ENCODE peak calls at places on chromosomes 1 and 21, in four cellular contexts. One of them, this sample, is unnamed.

GRCh38 chr1:184027751-184028682 is 9.5 kb downstream of the COLGALT2 start:
- DNase-seq in tibial nerve: no peak
- DNase-seq in uterus: no peak
- DNase-seq in right lobe of liver: no peak
- DNase-seq in this sample: no peak

GRCh38 chr1:204685236-204686006 is at the start of gene LRRN2:
- DNase-seq in tibial nerve: no peak
- DNase-seq in uterus: peak
- DNase-seq in right lobe of liver: peak
- DNase-seq in this sample: no peak

GRCh38 chr1:231750818-231751623 is 124.4 kb downstream of the DISC1 start:
- DNase-seq in tibial nerve: no peak
- DNase-seq in uterus: no peak
- DNase-seq in right lobe of liver: no peak
- DNase-seq in this sample: no peak

GRCh38 chr21:15731243-15731613 is 1.4 kb downstream of the USP25 start:
- DNase-seq in tibial nerve: no peak
- DNase-seq in uterus: no peak
- DNase-seq in right lobe of liver: no peak
- DNase-seq in this sample: no peak

GRCh38 chr1:14259191-14259757 is 339.2 kb upstream of the KAZN start:
- DNase-seq in tibial nerve: peak
- DNase-seq in uterus: peak
- DNase-seq in right lobe of liver: no peak
- DNase-seq in this sample: no peak

GRCh38 chr1:62782197-62782886 is 1.6 kb upstream of the ATG4C start:
- DNase-seq in tibial nerve: no peak
- DNase-seq in uterus: no peak
- DNase-seq in right lobe of liver: no peak
- DNase-seq in this sample: no peak

GRCh38 chr1:58799080-58799479 is 15.2 kb upstream of the JUN start:
- DNase-seq in tibial nerve: no peak
- DNase-seq in uterus: no peak
- DNase-seq in right lobe of liver: no peak
- DNase-seq in this sample: no peak

GRCh38 chr1:81812712-81813111 is 12.0 kb downstream of the ADGRL2 start:
- DNase-seq in tibial nerve: no peak
- DNase-seq in uterus: no peak
- DNase-seq in right lobe of liver: no peak
- DNase-seq in this sample: no peak

GRCh38 chr1:60425528-60425927 is 352.0 kb upstream of the C1orf87 start:
- DNase-seq in tibial nerve: no peak
- DNase-seq in uterus: no peak
- DNase-seq in right lobe of liver: no peak
- DNase-seq in this sample: no peak

GRCh38 chr1:75134939-75135828 is 996 bp downstream of the LHX8 start:
- DNase-seq in tibial nerve: no peak
- DNase-seq in uterus: no peak
- DNase-seq in right lobe of liver: no peak
- DNase-seq in this sample: no peak

GRCh38 chr1:112255080-112255479 is 140.9 kb upstream of the CTTNBP2NL start:
- DNase-seq in tibial nerve: no peak
- DNase-seq in uterus: no peak
- DNase-seq in right lobe of liver: no peak
- DNase-seq in this sample: no peak

GRCh38 chr1:11384170-11384554 is 94.8 kb upstream of the DISP3 start:
- DNase-seq in tibial nerve: no peak
- DNase-seq in uterus: no peak
- DNase-seq in right lobe of liver: no peak
- DNase-seq in this sample: no peak

GRCh38 chr1:234488954-234489691 is 10.1 kb upstream of the TARBP1 start:
- DNase-seq in tibial nerve: no peak
- DNase-seq in uterus: no peak
- DNase-seq in right lobe of liver: no peak
- DNase-seq in this sample: no peak

GRCh38 chr1:203273206-203273868 is 32.0 kb upstream of the BTG2 start:
- DNase-seq in tibial nerve: peak
- DNase-seq in uterus: peak
- DNase-seq in right lobe of liver: peak
- DNase-seq in this sample: peak
- TF ChIP-seq POLR2A in tibial nerve: no peak
- TF ChIP-seq POLR2A in uterus: peak
- TF ChIP-seq POLR2A in right lobe of liver: no peak
- TF ChIP-seq POLR2A in this sample: no peak

GRCh38 chr1:16613185-16614147 is at the start of gene NBPF1:
- DNase-seq in tibial nerve: peak
- DNase-seq in uterus: peak
- DNase-seq in right lobe of liver: peak
- DNase-seq in this sample: peak
- TF ChIP-seq POLR2A in tibial nerve: peak
- TF ChIP-seq POLR2A in uterus: peak
- TF ChIP-seq POLR2A in right lobe of liver: peak
- TF ChIP-seq POLR2A in this sample: no peak

GRCh38 chr1:115121793-115122192 is 32.5 kb upstream of the TSPAN2 start:
- DNase-seq in tibial nerve: no peak
- DNase-seq in uterus: no peak
- DNase-seq in right lobe of liver: no peak
- DNase-seq in this sample: no peak
- TF ChIP-seq POLR2A in tibial nerve: no peak
- TF ChIP-seq POLR2A in uterus: no peak
- TF ChIP-seq POLR2A in right lobe of liver: no peak
- TF ChIP-seq POLR2A in this sample: no peak

GRCh38 chr1:221712198-221712684 is 29.6 kb downstream of the DUSP10 start:
- DNase-seq in tibial nerve: no peak
- DNase-seq in uterus: no peak
- DNase-seq in right lobe of liver: no peak
- DNase-seq in this sample: no peak
- TF ChIP-seq POLR2A in tibial nerve: no peak
- TF ChIP-seq POLR2A in uterus: no peak
- TF ChIP-seq POLR2A in right lobe of liver: no peak
- TF ChIP-seq POLR2A in this sample: no peak

DNA sequence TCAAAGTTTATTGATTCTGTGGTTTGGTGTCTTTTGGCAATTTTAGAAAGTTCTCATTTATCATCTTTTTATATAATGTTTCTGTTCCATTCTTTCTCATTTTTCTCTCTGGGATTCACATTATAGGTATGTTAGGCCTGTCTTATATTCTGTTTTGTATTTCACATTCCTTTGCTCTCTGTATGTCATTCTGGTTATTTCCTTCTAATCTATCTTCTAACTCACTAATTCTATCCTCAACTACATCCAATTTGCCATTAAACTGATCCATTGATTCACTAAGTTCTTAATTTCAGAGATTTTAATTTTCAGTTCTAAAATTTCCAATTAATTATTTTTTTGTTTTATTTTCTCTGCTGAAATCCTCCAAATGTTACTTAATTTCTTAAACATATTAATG is 234.8 kb downstream of the FOXD2 start:
- DNase-seq in tibial nerve: no peak
- DNase-seq in uterus: no peak
- DNase-seq in right lobe of liver: no peak
- DNase-seq in this sample: no peak
- TF ChIP-seq POLR2A in tibial nerve: no peak
- TF ChIP-seq POLR2A in uterus: no peak
- TF ChIP-seq POLR2A in right lobe of liver: no peak
- TF ChIP-seq POLR2A in this sample: no peak

GRCh38 chr1:108747128-108747827 is 804 bp downstream of the STXBP3 start:
- DNase-seq in tibial nerve: peak
- DNase-seq in uterus: peak
- DNase-seq in right lobe of liver: peak
- DNase-seq in this sample: no peak
- TF ChIP-seq POLR2A in tibial nerve: peak
- TF ChIP-seq POLR2A in uterus: no peak
- TF ChIP-seq POLR2A in right lobe of liver: no peak
- TF ChIP-seq POLR2A in this sample: no peak

GRCh38 chr1:145978860-145979745 is 14.6 kb downstream of the POLR3GL start:
- DNase-seq in tibial nerve: peak
- DNase-seq in uterus: peak
- DNase-seq in right lobe of liver: peak
- DNase-seq in this sample: peak
- TF ChIP-seq POLR2A in tibial nerve: peak
- TF ChIP-seq POLR2A in uterus: peak
- TF ChIP-seq POLR2A in right lobe of liver: peak
- TF ChIP-seq POLR2A in this sample: no peak

DNA sequence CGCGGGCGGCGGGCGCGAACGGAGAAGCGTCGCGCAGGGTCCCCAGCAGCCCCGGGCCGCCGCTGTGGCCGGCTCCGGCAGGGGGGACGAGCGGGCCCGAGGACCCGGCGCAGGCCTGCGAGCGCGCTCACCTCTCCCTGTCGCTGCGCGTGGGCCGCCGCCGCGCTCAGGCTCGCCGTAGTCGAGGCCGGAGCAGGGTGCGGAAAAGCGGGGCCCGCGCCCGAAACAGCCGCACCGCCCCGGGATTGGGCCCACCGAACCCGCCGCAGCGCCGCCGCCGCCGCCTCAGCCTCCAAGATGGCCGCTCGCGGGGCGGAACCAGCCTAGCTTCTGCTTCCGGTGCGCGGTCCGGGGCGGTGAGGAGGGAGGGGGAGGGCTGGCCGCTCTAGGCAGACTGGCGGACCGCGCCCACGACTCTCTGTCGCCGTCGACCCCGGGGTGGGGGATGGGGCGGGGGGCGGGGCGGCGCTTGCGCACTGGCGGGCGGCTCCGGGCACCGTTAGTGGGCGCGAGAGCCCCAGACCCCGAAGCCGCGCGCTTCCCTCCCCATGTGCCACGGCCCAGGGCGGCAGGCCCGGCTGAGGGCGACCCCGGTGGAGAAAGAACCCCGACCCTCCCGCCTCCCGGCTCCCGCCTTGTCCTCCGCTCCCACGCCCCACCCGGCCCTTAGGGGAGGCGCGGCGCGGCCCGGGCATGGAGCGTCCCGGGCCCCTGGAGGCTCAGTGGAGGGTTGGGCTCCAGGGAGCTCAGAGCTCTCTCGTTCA is at the start of gene UBE2J2:
- DNase-seq in tibial nerve: peak
- DNase-seq in uterus: peak
- DNase-seq in right lobe of liver: peak
- DNase-seq in this sample: peak
- TF ChIP-seq POLR2A in tibial nerve: peak
- TF ChIP-seq POLR2A in uterus: peak
- TF ChIP-seq POLR2A in right lobe of liver: peak
- TF ChIP-seq POLR2A in this sample: peak

GRCh38 chr1:161307230-161307768 is 2.5 kb downstream of the MPZ start:
- DNase-seq in tibial nerve: no peak
- DNase-seq in uterus: no peak
- DNase-seq in right lobe of liver: no peak
- DNase-seq in this sample: no peak
- TF ChIP-seq POLR2A in tibial nerve: no peak
- TF ChIP-seq POLR2A in uterus: no peak
- TF ChIP-seq POLR2A in right lobe of liver: peak
- TF ChIP-seq POLR2A in this sample: no peak

GRCh38 chr1:103560427-103560826 is 11.0 kb upstream of the AMY2B start:
- DNase-seq in tibial nerve: no peak
- DNase-seq in uterus: no peak
- DNase-seq in right lobe of liver: no peak
- DNase-seq in this sample: no peak

DNA sequence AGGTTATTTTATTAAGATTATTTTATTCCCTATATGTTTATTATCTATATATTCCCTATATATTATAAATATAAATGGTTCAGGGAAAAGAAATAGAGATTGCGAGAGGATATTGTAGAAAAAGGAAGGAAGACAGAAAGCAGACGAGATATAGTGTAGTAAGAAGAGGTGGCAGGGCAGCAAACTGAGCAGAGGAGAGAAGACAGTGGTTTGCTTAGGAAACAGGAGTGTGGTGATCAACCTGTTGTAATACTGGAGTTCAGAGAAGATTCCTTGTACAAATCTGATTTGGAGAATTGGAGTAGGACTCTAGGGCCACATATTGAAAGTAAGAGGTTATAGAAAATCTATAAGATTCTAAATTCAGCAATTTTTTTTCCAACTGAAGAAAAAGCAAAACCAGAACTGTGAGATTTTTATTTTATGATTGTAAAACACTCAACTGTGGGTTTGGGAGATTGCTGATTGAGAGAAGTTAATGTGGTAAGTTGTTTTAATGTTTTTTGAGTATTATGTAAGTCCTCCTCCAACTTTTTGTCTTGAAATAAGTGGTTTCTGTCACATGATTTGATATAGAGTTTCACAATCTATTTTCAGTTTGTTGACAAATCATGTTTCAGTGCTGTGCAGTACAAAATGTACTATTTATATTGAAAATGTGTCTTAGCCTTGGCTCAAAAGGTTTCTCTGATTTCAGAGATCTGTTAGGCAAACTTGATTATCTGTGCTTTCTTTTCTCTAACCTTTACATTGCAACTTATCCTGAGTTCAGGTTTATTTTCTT is 9.6 kb upstream of the AMY2B start:
- DNase-seq in tibial nerve: no peak
- DNase-seq in uterus: no peak
- DNase-seq in right lobe of liver: no peak
- DNase-seq in this sample: no peak
- TF ChIP-seq POLR2A in tibial nerve: no peak
- TF ChIP-seq POLR2A in uterus: no peak
- TF ChIP-seq POLR2A in right lobe of liver: no peak
- TF ChIP-seq POLR2A in this sample: no peak

This sample was measured in GM12892.